ENCODE peak calls at places on chromosomes 4 and X, in ten cellular contexts. One of them, this sample, is unnamed. For H3K4me1, the result is how much of the 10 kb centered on the place peaks cover.

GRCh38 chr4:3817561-3817960 is 51.4 kb downstream of the ADRA2C start:
- DNase-seq in fibroblast of lung: no peak
- DNase-seq in uterus: no peak
- DNase-seq in lower lobe of right lung: peak
- DNase-seq in sigmoid colon: no peak
- DNase-seq in left lung: no peak
- DNase-seq in right cardiac atrium: peak
- DNase-seq in tibial artery: no peak
- DNase-seq in colonic mucosa: no peak
- DNase-seq in CD8-positive, alpha-beta T cell: no peak
- DNase-seq in this sample: no peak

GRCh38 chr4:90603540-90603939 is 476.3 kb downstream of the CCSER1 start:
- DNase-seq in tibial artery: no peak
- DNase-seq in lower lobe of right lung: no peak
- DNase-seq in uterus: no peak
- DNase-seq in fibroblast of lung: no peak
- DNase-seq in left lung: no peak
- DNase-seq in CD8-positive, alpha-beta T cell: no peak
- DNase-seq in sigmoid colon: no peak
- DNase-seq in right cardiac atrium: no peak
- DNase-seq in colonic mucosa: no peak
- DNase-seq in this sample: no peak

GRCh38 chrX:109733658-109734022 is 583 bp upstream of the ACSL4 start:
- DNase-seq in left lung: no peak
- DNase-seq in uterus: no peak
- DNase-seq in right cardiac atrium: no peak
- DNase-seq in fibroblast of lung: peak
- DNase-seq in colonic mucosa: no peak
- DNase-seq in CD8-positive, alpha-beta T cell: no peak
- DNase-seq in lower lobe of right lung: no peak
- DNase-seq in tibial artery: no peak
- DNase-seq in sigmoid colon: no peak
- DNase-seq in this sample: no peak

GRCh38 chrX:130981836-130982235 is 76.3 kb upstream of the ARHGAP36 start:
- DNase-seq in left lung: no peak
- DNase-seq in sigmoid colon: no peak
- DNase-seq in uterus: no peak
- DNase-seq in colonic mucosa: no peak
- DNase-seq in tibial artery: no peak
- DNase-seq in fibroblast of lung: no peak
- DNase-seq in CD8-positive, alpha-beta T cell: no peak
- DNase-seq in lower lobe of right lung: no peak
- DNase-seq in right cardiac atrium: no peak
- DNase-seq in this sample: no peak

GRCh38 chr4:89558147-89558546 is 250.5 kb upstream of the GPRIN3 start:
- DNase-seq in right cardiac atrium: no peak
- DNase-seq in sigmoid colon: no peak
- DNase-seq in fibroblast of lung: no peak
- DNase-seq in CD8-positive, alpha-beta T cell: no peak
- DNase-seq in lower lobe of right lung: no peak
- DNase-seq in left lung: no peak
- DNase-seq in uterus: no peak
- DNase-seq in colonic mucosa: no peak
- DNase-seq in tibial artery: no peak
- DNase-seq in this sample: peak

GRCh38 chrX:13196778-13197177 is 123.1 kb downstream of the ATXN3L start:
- DNase-seq in uterus: no peak
- DNase-seq in fibroblast of lung: no peak
- DNase-seq in colonic mucosa: no peak
- DNase-seq in left lung: no peak
- DNase-seq in sigmoid colon: no peak
- DNase-seq in tibial artery: no peak
- DNase-seq in CD8-positive, alpha-beta T cell: no peak
- DNase-seq in right cardiac atrium: no peak
- DNase-seq in lower lobe of right lung: no peak
- DNase-seq in this sample: no peak

GRCh38 chr4:39698424-39699009 is 581 bp downstream of the UBE2K start:
- DNase-seq in lower lobe of right lung: peak
- DNase-seq in sigmoid colon: peak
- DNase-seq in uterus: peak
- DNase-seq in CD8-positive, alpha-beta T cell: no peak
- DNase-seq in right cardiac atrium: peak
- DNase-seq in colonic mucosa: peak
- DNase-seq in tibial artery: peak
- DNase-seq in fibroblast of lung: peak
- DNase-seq in left lung: peak
- DNase-seq in this sample: peak

GRCh38 chrX:137550561-137551305 is 15.2 kb upstream of the ZIC3 start:
- DNase-seq in fibroblast of lung: no peak
- DNase-seq in CD8-positive, alpha-beta T cell: no peak
- DNase-seq in uterus: no peak
- DNase-seq in colonic mucosa: no peak
- DNase-seq in tibial artery: no peak
- DNase-seq in sigmoid colon: no peak
- DNase-seq in lower lobe of right lung: no peak
- DNase-seq in right cardiac atrium: no peak
- DNase-seq in left lung: no peak
- DNase-seq in this sample: no peak

GRCh38 chr4:112898357-112899141 is 150.9 kb upstream of the ANK2 start:
- DNase-seq in lower lobe of right lung: no peak
- DNase-seq in right cardiac atrium: no peak
- DNase-seq in CD8-positive, alpha-beta T cell: no peak
- DNase-seq in tibial artery: no peak
- DNase-seq in left lung: no peak
- DNase-seq in colonic mucosa: no peak
- DNase-seq in fibroblast of lung: peak
- DNase-seq in sigmoid colon: no peak
- DNase-seq in uterus: no peak
- DNase-seq in this sample: no peak

GRCh38 chr4:2243682-2244380 is 1.9 kb upstream of the HAUS3 start:
- DNase-seq in lower lobe of right lung: peak
- DNase-seq in fibroblast of lung: peak
- DNase-seq in CD8-positive, alpha-beta T cell: peak
- DNase-seq in left lung: peak
- DNase-seq in tibial artery: peak
- DNase-seq in colonic mucosa: peak
- DNase-seq in right cardiac atrium: peak
- DNase-seq in sigmoid colon: peak
- DNase-seq in uterus: peak
- DNase-seq in this sample: peak

GRCh38 chr4:47711183-47711582 is 126.7 kb downstream of the CORIN start:
- DNase-seq in sigmoid colon: no peak
- DNase-seq in left lung: no peak
- DNase-seq in lower lobe of right lung: no peak
- DNase-seq in uterus: no peak
- DNase-seq in fibroblast of lung: no peak
- DNase-seq in colonic mucosa: no peak
- DNase-seq in tibial artery: no peak
- DNase-seq in right cardiac atrium: no peak
- DNase-seq in CD8-positive, alpha-beta T cell: no peak
- DNase-seq in this sample: no peak

GRCh38 chr4:5376015-5376414 is 324.7 kb downstream of the STK32B start:
- DNase-seq in tibial artery: no peak
- DNase-seq in sigmoid colon: no peak
- DNase-seq in right cardiac atrium: no peak
- DNase-seq in fibroblast of lung: no peak
- DNase-seq in lower lobe of right lung: no peak
- DNase-seq in CD8-positive, alpha-beta T cell: no peak
- DNase-seq in uterus: no peak
- DNase-seq in left lung: no peak
- DNase-seq in colonic mucosa: no peak
- DNase-seq in this sample: no peak

GRCh38 chrX:96445531-96446065 is 239.0 kb upstream of the DIAPH2 start:
- DNase-seq in left lung: no peak
- DNase-seq in CD8-positive, alpha-beta T cell: no peak
- DNase-seq in sigmoid colon: no peak
- DNase-seq in tibial artery: no peak
- DNase-seq in colonic mucosa: no peak
- DNase-seq in fibroblast of lung: no peak
- DNase-seq in right cardiac atrium: no peak
- DNase-seq in lower lobe of right lung: no peak
- DNase-seq in uterus: no peak
- DNase-seq in this sample: no peak

GRCh38 chrX:48914593-48915493 is 3.4 kb upstream of the SLC35A2 start:
- DNase-seq in lower lobe of right lung: no peak
- DNase-seq in CD8-positive, alpha-beta T cell: no peak
- DNase-seq in fibroblast of lung: no peak
- DNase-seq in uterus: no peak
- DNase-seq in sigmoid colon: no peak
- DNase-seq in right cardiac atrium: no peak
- DNase-seq in tibial artery: no peak
- DNase-seq in colonic mucosa: no peak
- DNase-seq in left lung: no peak
- DNase-seq in this sample: no peak

GRCh38 chr4:2105559-2105958 is 46.4 kb downstream of the NAT8L start:
- DNase-seq in uterus: no peak
- DNase-seq in tibial artery: no peak
- DNase-seq in left lung: no peak
- DNase-seq in sigmoid colon: no peak
- DNase-seq in colonic mucosa: no peak
- DNase-seq in fibroblast of lung: peak
- DNase-seq in CD8-positive, alpha-beta T cell: no peak
- DNase-seq in lower lobe of right lung: no peak
- DNase-seq in right cardiac atrium: no peak
- DNase-seq in this sample: no peak

GRCh38 chrX:3230496-3230895 is 116.0 kb downstream of the MXRA5 start:
- DNase-seq in left lung: no peak
- DNase-seq in uterus: no peak
- DNase-seq in colonic mucosa: no peak
- DNase-seq in right cardiac atrium: no peak
- DNase-seq in tibial artery: no peak
- DNase-seq in sigmoid colon: no peak
- DNase-seq in CD8-positive, alpha-beta T cell: no peak
- DNase-seq in fibroblast of lung: peak
- DNase-seq in lower lobe of right lung: no peak
- DNase-seq in this sample: no peak

GRCh38 chr4:41465135-41465761 is 72.7 kb upstream of the LIMCH1 start:
- DNase-seq in fibroblast of lung: no peak
- DNase-seq in right cardiac atrium: no peak
- DNase-seq in left lung: no peak
- DNase-seq in CD8-positive, alpha-beta T cell: no peak
- DNase-seq in tibial artery: no peak
- DNase-seq in colonic mucosa: no peak
- DNase-seq in uterus: no peak
- DNase-seq in lower lobe of right lung: no peak
- DNase-seq in sigmoid colon: no peak
- DNase-seq in this sample: no peak

GRCh38 chr4:98689507-98690174 is 31.2 kb upstream of the TSPAN5 start:
- DNase-seq in left lung: no peak
- DNase-seq in tibial artery: no peak
- DNase-seq in lower lobe of right lung: no peak
- DNase-seq in CD8-positive, alpha-beta T cell: no peak
- DNase-seq in colonic mucosa: no peak
- DNase-seq in right cardiac atrium: no peak
- DNase-seq in sigmoid colon: no peak
- DNase-seq in uterus: no peak
- DNase-seq in fibroblast of lung: no peak
- DNase-seq in this sample: no peak
- H3K4me1 ChIP-seq in left lung: under half
- H3K4me1 ChIP-seq in tibial artery: under half
- H3K4me1 ChIP-seq in lower lobe of right lung: under half
- H3K4me1 ChIP-seq in CD8-positive, alpha-beta T cell: under half
- H3K4me1 ChIP-seq in colonic mucosa: under half
- H3K4me1 ChIP-seq in right cardiac atrium: under half
- H3K4me1 ChIP-seq in sigmoid colon: under half
- H3K4me1 ChIP-seq in uterus: under half
- H3K4me1 ChIP-seq in fibroblast of lung: under half
- H3K4me1 ChIP-seq in this sample: under half

DNA sequence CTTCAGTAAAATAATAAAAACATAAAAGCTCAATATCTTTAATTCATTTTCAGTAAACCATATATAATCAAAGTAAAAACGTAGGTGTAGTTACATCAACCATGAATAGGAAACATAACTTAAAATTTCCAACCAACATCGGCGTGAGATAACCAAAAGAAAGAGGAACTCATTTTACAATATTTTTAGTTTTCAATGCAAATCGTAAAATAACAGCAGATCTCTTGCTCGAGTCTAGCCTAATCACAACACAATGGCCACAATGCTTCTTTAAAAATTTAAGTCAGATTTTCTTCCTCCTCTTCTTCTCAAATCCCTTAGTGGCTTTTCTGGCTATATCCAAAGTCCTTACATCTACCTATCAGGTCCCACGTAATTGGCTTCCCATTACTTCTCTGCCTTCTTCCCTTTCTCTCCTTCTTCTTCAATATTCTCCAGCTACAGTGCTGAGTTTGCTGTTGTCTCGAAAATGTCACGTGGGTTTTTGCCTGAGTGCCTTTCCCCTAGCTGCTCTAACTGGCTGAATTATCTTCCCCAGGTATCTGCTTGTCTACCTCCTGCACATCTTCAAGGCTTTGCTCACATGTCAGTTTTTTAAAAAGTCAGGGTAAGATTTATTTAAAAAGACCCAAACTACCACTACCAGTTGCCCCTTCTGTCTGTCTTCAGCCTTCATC is 91.0 kb upstream of the BANK1 start:
- DNase-seq in colonic mucosa: no peak
- DNase-seq in lower lobe of right lung: no peak
- DNase-seq in CD8-positive, alpha-beta T cell: no peak
- DNase-seq in sigmoid colon: no peak
- DNase-seq in right cardiac atrium: no peak
- DNase-seq in fibroblast of lung: no peak
- DNase-seq in tibial artery: no peak
- DNase-seq in uterus: no peak
- DNase-seq in left lung: no peak
- DNase-seq in this sample: no peak
- H3K4me1 ChIP-seq in colonic mucosa: under half
- H3K4me1 ChIP-seq in lower lobe of right lung: under half
- H3K4me1 ChIP-seq in CD8-positive, alpha-beta T cell: under half
- H3K4me1 ChIP-seq in sigmoid colon: under half
- H3K4me1 ChIP-seq in right cardiac atrium: under half
- H3K4me1 ChIP-seq in fibroblast of lung: under half
- H3K4me1 ChIP-seq in tibial artery: under half
- H3K4me1 ChIP-seq in uterus: under half
- H3K4me1 ChIP-seq in left lung: under half
- H3K4me1 ChIP-seq in this sample: under half

DNA sequence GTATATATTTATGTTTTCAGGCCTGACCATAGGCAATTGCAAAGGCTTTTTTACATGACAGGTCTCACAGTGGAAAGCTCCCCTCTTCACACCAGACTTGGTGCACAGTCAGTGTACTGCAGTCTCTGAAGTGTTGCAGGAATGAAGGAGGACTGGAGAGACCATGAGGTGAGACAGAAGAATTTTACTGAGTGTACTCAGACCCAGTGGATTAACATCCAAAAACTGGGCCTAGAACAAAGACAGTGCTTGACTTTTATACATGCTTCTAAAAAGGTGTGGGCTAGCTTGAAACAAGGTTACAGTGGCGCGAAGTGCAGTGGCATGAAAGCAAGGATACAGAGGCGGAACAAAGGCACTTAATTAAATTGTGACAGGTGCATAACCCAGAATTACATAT is 822.9 kb downstream of the RAPGEF2 start:
- DNase-seq in uterus: no peak
- DNase-seq in fibroblast of lung: no peak
- DNase-seq in tibial artery: no peak
- DNase-seq in right cardiac atrium: no peak
- DNase-seq in sigmoid colon: no peak
- DNase-seq in lower lobe of right lung: no peak
- DNase-seq in CD8-positive, alpha-beta T cell: no peak
- DNase-seq in colonic mucosa: no peak
- DNase-seq in left lung: no peak
- DNase-seq in this sample: no peak
- H3K4me1 ChIP-seq in uterus: under half
- H3K4me1 ChIP-seq in fibroblast of lung: under half
- H3K4me1 ChIP-seq in tibial artery: under half
- H3K4me1 ChIP-seq in right cardiac atrium: under half
- H3K4me1 ChIP-seq in sigmoid colon: under half
- H3K4me1 ChIP-seq in lower lobe of right lung: under half
- H3K4me1 ChIP-seq in CD8-positive, alpha-beta T cell: under half
- H3K4me1 ChIP-seq in colonic mucosa: under half
- H3K4me1 ChIP-seq in left lung: under half
- H3K4me1 ChIP-seq in this sample: under half

GRCh38 chr4:83326546-83326945 is 8.1 kb downstream of the HPSE start:
- DNase-seq in sigmoid colon: no peak
- DNase-seq in fibroblast of lung: no peak
- DNase-seq in uterus: no peak
- DNase-seq in left lung: no peak
- DNase-seq in lower lobe of right lung: no peak
- DNase-seq in tibial artery: no peak
- DNase-seq in colonic mucosa: no peak
- DNase-seq in right cardiac atrium: no peak
- DNase-seq in CD8-positive, alpha-beta T cell: no peak
- DNase-seq in this sample: no peak
- H3K4me1 ChIP-seq in sigmoid colon: under half
- H3K4me1 ChIP-seq in fibroblast of lung: under half
- H3K4me1 ChIP-seq in uterus: under half
- H3K4me1 ChIP-seq in left lung: under half
- H3K4me1 ChIP-seq in lower lobe of right lung: under half
- H3K4me1 ChIP-seq in tibial artery: under half
- H3K4me1 ChIP-seq in colonic mucosa: under half
- H3K4me1 ChIP-seq in right cardiac atrium: under half
- H3K4me1 ChIP-seq in CD8-positive, alpha-beta T cell: under half
- H3K4me1 ChIP-seq in this sample: under half